ENCODE peak calls at places on chromosomes 7 and 10, in four cellular contexts. O, I, Y and K are unnamed samples.

GRCh38 chr10:11231285-11231684 is 213.6 kb downstream of the CELF2 start:
- DNase-seq in O (no peak), I (no peak), Y (no peak), K (no peak)

GRCh38 chr10:110429301-110429700 is 68.4 kb upstream of the DUSP5 start:
- DNase-seq in O (no peak), I (no peak), Y (no peak), K (peak; percentile 30)

GRCh38 chr7:45278763-45279420 is 121.3 kb downstream of the RAMP3 start:
- DNase-seq in O (no peak), I (no peak), Y (no peak), K (no peak)

GRCh38 chr7:106050002-106050742 is 61.9 kb downstream of the SYPL1 start:
- DNase-seq in O (no peak), I (no peak), Y (peak; percentile 91), K (no peak)

GRCh38 chr7:108385834-108386422 is 70.3 kb downstream of the NRCAM start:
- DNase-seq in O (no peak), I (no peak), Y (no peak), K (no peak)

GRCh38 chr7:43847496-43847895 is 21.8 kb downstream of the MRPS24 start:
- DNase-seq in O (no peak), I (no peak), Y (no peak), K (no peak)

GRCh38 chr10:13758302-13758701 is 171.5 kb downstream of the PRPF18 start:
- DNase-seq in O (no peak), I (no peak), Y (peak; percentile 43), K (no peak)

GRCh38 chr10:12252882-12253546 is 57.0 kb downstream of the CDC123 start:
- DNase-seq in O (peak; percentile 66), I (no peak), Y (no peak), K (peak; percentile 40)

GRCh38 chr7:50529093-50529862 is 35.9 kb downstream of the DDC start:
- DNase-seq in O (no peak), I (no peak), Y (no peak), K (no peak)

DNA sequence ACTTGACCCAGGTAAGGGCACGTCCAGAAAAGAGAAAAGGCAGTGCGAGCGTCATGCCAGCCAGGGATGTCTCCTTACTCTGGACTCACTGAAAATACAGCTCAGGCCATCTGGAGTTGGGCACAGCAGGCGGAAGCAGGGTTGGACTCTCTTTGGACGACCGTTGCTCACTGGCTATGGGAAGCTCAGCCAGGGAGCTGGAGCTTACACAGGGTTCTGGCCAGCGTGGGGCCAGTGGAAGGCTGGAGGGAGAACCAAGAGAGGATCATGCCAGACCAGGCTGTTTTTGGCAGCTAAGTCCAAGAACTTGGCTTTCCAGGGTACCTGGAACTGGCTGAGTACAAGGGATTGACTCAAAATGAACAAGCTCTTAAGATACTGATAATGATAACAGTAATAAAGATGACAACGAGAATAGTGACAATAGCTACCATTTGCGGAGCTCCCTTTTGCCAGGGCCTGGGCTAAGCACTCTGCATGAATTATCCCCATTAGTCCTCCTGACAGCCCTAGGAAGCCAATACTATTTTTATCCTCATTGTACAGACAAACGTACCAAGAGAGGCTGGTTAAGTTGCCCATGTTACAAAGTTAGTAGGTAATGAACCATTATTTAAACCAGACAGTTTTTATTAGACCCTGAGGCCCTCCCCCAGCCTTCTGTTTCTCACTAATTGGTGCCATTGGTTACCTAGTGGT is 177.6 kb downstream of the PTPN20 start:
- DNase-seq in O (no peak), I (no peak), Y (no peak), K (no peak)
- TF ChIP-seq CTCF in O (no peak), I (no peak), Y (no peak), K (no peak)

GRCh38 chr7:98733036-98733435 is 116.0 kb downstream of the NPTX2 start:
- DNase-seq in O (peak; percentile 74), I (no peak), Y (peak; percentile 20), K (peak; percentile 76)
- TF ChIP-seq CTCF in O (peak; percentile 50), I (no peak), Y (peak; percentile 56), K (peak; percentile 58)

GRCh38 chr7:99525713-99526440 is 21.4 kb downstream of the ZKSCAN5 start:
- DNase-seq in O (no peak), I (no peak), Y (peak; percentile 12), K (peak; percentile 53)
- TF ChIP-seq CTCF in O (peak; percentile 28), I (no peak), Y (no peak), K (peak; percentile 41)

GRCh38 chr10:4316166-4316810 is 509.7 kb upstream of the AKR1E2 start:
- DNase-seq in O (no peak), I (no peak), Y (peak; percentile 84), K (no peak)
- TF ChIP-seq CTCF in O (no peak), I (no peak), Y (peak; percentile 10), K (no peak)

DNA sequence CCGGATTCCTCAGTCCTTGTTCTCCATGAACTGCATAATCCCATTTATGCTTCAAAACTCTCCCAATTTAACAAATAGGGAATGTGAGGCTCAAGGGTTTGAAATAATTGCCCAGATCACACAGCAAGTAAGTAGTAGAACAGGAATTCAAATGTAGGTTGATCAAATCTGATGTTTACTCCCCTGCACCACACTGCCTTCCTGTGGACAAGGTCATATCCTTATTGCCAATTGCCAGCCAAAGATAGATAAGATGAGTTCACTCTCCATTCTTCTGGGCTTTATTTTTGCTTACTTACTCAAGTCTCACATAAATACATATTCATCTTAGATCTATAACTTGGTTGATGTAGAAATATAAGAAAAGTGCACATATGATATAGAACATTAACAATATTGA is 435.2 kb upstream of the ETV1 start:
- DNase-seq in O (no peak), I (no peak), Y (no peak), K (no peak)
- TF ChIP-seq CTCF in O (no peak), I (no peak), Y (no peak), K (no peak)

GRCh38 chr7:15015545-15016314 is 113.2 kb upstream of the DGKB start:
- DNase-seq in O (peak; percentile 11), I (no peak), Y (peak; percentile 84), K (no peak)

GRCh38 chr7:15012135-15012534 is 109.6 kb upstream of the DGKB start:
- DNase-seq in O (no peak), I (no peak), Y (no peak), K (no peak)

GRCh38 chr7:15016726-15017125 is 114.2 kb upstream of the DGKB start:
- DNase-seq in O (no peak), I (no peak), Y (no peak), K (no peak)

GRCh38 chr7:15018981-15019380 is 116.4 kb upstream of the DGKB start:
- DNase-seq in O (no peak), I (no peak), Y (no peak), K (no peak)

GRCh38 chr7:15016315-15016667 is 113.7 kb upstream of the DGKB start:
- DNase-seq in O (no peak), I (no peak), Y (no peak), K (no peak)
- TF ChIP-seq CTCF in O (no peak), I (no peak), Y (no peak), K (no peak)

DNA sequence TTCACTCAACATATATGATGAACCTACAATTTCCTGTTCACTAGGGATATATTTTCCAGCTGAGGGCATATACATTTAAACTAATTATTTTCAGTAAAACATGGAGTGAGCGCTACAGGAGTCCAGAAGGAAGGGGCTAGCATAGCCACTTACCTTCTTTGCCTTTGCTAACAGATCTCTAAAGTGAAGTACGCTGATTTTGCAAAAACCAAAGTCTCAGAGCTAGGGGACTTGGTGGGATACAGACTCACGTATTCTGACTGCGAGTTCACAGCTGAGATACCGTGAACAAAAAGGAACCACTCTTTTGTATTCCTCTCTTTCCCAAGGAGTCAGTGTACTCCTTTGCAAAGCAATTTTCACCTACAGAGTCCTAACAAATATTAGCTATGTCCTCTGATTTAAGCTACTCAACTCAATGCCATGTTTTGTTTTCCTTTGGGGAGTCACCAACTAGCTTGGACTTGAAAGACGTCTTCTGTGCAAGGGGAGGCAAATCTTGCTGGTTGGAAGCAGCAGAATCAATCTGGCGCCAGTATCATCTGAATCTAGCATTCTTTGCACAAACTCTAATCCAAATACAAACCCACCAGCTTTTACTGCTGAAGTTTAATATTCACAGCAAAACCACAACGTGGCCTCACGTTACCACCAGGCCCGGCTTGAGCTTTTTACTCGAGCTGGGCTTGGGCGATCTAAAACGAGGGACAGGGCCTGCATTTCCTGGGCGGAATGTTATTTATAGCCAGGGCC is 658 bp downstream of the CDNF start:
- DNase-seq in O (no peak), I (no peak), Y (no peak), K (no peak)
- TF ChIP-seq CTCF in O (no peak), I (no peak), Y (no peak), K (no peak)

DNA sequence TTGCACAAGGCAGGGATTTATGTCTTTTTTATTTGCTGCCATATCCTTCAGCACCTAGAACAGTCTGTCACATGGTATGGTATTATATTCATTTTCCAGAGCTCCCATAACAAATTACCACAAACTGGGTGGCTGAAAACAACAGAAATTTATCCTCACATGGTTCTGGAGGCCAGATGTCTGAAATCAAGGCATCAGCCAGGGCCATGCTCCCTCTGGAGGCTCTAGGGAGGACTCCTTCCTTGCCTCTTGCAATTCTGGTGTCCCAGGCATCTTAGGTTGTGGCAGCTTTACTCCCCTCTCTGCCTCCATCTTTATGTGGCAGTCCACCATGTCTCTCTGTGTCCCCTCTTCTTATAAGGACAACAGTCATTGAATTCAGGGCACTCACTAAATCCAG is 43.1 kb downstream of the MET start:
- DNase-seq in O (no peak), I (no peak), Y (no peak), K (no peak)
- TF ChIP-seq CTCF in O (no peak), I (no peak), Y (peak; percentile 22), K (no peak)

DNA sequence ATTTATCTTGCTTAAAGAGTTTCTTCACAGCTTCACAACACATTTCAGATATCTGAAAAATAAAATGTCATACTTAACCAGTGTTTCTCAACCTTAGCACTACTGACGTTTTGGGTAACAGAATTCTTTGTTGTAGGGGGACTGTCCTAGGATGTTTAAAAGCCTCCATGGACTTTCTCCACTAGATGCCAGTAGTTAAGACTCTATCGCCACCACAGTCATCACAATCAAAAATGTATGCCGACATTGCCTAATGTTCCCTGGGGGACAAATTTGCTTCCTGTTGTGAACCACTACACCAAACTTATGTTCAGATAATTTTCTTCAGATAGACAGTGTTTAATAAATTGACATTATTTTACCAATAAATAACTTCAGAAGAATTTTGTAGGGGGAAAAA is 13.4 kb downstream of the NOC3L start:
- DNase-seq in O (no peak), I (no peak), Y (peak; percentile 59), K (no peak)
- TF ChIP-seq CTCF in O (no peak), I (no peak), Y (peak; percentile 7), K (no peak)